ENCODE peak calls at places on chromosomes 4 and X, in five cellular contexts. One of them, this sample, is unnamed.

GRCh38 chrX:17488036-17488435 is 113.0 kb downstream of the NHS start:
- DNase-seq in tibial nerve: no peak
- DNase-seq in ovary: no peak
- DNase-seq in stomach: no peak
- DNase-seq in IMR-90: peak
- DNase-seq in this sample: no peak

GRCh38 chr4:35800669-35801068 is 443.6 kb downstream of the ARAP2 start:
- DNase-seq in tibial nerve: no peak
- DNase-seq in ovary: no peak
- DNase-seq in stomach: no peak
- DNase-seq in IMR-90: no peak
- DNase-seq in this sample: no peak

GRCh38 chr4:182258441-182259031 is 15.3 kb downstream of the TENM3 start:
- DNase-seq in tibial nerve: no peak
- DNase-seq in ovary: no peak
- DNase-seq in stomach: no peak
- DNase-seq in IMR-90: no peak
- DNase-seq in this sample: no peak

GRCh38 chr4:147933316-147933715 is 201.4 kb downstream of the ARHGAP10 start:
- DNase-seq in tibial nerve: no peak
- DNase-seq in ovary: no peak
- DNase-seq in stomach: no peak
- DNase-seq in IMR-90: peak
- DNase-seq in this sample: no peak

GRCh38 chrX:1368385-1368698 is 23.6 kb downstream of the SLC25A6 start:
- DNase-seq in tibial nerve: no peak
- DNase-seq in ovary: no peak
- DNase-seq in stomach: no peak
- DNase-seq in IMR-90: no peak
- DNase-seq in this sample: no peak

GRCh38 chrX:130771230-130771629 is 131.8 kb downstream of the ENOX2 start:
- DNase-seq in tibial nerve: no peak
- DNase-seq in ovary: no peak
- DNase-seq in stomach: no peak
- DNase-seq in IMR-90: no peak
- DNase-seq in this sample: no peak

GRCh38 chr4:1044469-1045192 is 33.2 kb downstream of the FGFRL1 start:
- DNase-seq in tibial nerve: no peak
- DNase-seq in ovary: peak
- DNase-seq in stomach: no peak
- DNase-seq in IMR-90: no peak
- DNase-seq in this sample: no peak

GRCh38 chrX:153582896-153583295 is 16.0 kb downstream of the CCNQ start:
- DNase-seq in tibial nerve: no peak
- DNase-seq in ovary: no peak
- DNase-seq in stomach: peak
- DNase-seq in IMR-90: peak
- DNase-seq in this sample: no peak

GRCh38 chr4:1518997-1519700 is 112.9 kb upstream of the NKX1-1 start:
- DNase-seq in tibial nerve: no peak
- DNase-seq in ovary: no peak
- DNase-seq in stomach: no peak
- DNase-seq in IMR-90: no peak
- DNase-seq in this sample: no peak

GRCh38 chr4:123651127-123651526 is 254.5 kb downstream of the SPRY1 start:
- DNase-seq in tibial nerve: no peak
- DNase-seq in ovary: no peak
- DNase-seq in stomach: no peak
- DNase-seq in IMR-90: no peak
- DNase-seq in this sample: no peak

GRCh38 chr4:3679071-3679825 is 86.9 kb upstream of the ADRA2C start:
- DNase-seq in tibial nerve: no peak
- DNase-seq in ovary: no peak
- DNase-seq in stomach: no peak
- DNase-seq in IMR-90: no peak
- DNase-seq in this sample: no peak

GRCh38 chr4:41409095-41409494 is 128.9 kb upstream of the LIMCH1 start:
- DNase-seq in tibial nerve: no peak
- DNase-seq in ovary: no peak
- DNase-seq in stomach: no peak
- DNase-seq in IMR-90: no peak
- DNase-seq in this sample: no peak

GRCh38 chrX:121103381-121103780 is 56.0 kb downstream of the GLUD2 start:
- DNase-seq in tibial nerve: no peak
- DNase-seq in ovary: no peak
- DNase-seq in stomach: no peak
- DNase-seq in IMR-90: no peak
- DNase-seq in this sample: no peak

GRCh38 chr4:47705326-47705981 is 132.4 kb downstream of the CORIN start:
- DNase-seq in tibial nerve: no peak
- DNase-seq in ovary: no peak
- DNase-seq in stomach: no peak
- DNase-seq in IMR-90: peak
- DNase-seq in this sample: no peak

GRCh38 chr4:122621010-122621616 is at the start of gene IL21:
- DNase-seq in tibial nerve: no peak
- DNase-seq in ovary: no peak
- DNase-seq in stomach: no peak
- DNase-seq in IMR-90: no peak
- DNase-seq in this sample: no peak

GRCh38 chr4:64230709-64231310 is 178.4 kb downstream of the TECRL start:
- DNase-seq in tibial nerve: no peak
- DNase-seq in ovary: no peak
- DNase-seq in stomach: no peak
- DNase-seq in IMR-90: peak
- DNase-seq in this sample: no peak

GRCh38 chr4:31580843-31581242 is 860.7 kb downstream of the PCDH7 start:
- DNase-seq in tibial nerve: no peak
- DNase-seq in ovary: no peak
- DNase-seq in stomach: no peak
- DNase-seq in IMR-90: no peak
- DNase-seq in this sample: no peak

GRCh38 chrX:19824603-19825002 is 62.8 kb downstream of the SH3KBP1 start:
- DNase-seq in tibial nerve: no peak
- DNase-seq in ovary: no peak
- DNase-seq in stomach: no peak
- DNase-seq in IMR-90: peak
- DNase-seq in this sample: no peak

GRCh38 chrX:276588-277171 is 4.5 kb upstream of the PLCXD1 start:
- DNase-seq in tibial nerve: no peak
- DNase-seq in ovary: peak
- DNase-seq in stomach: peak
- DNase-seq in IMR-90: peak
- DNase-seq in this sample: peak

GRCh38 chrX:68440940-68441339 is 7.6 kb upstream of the OPHN1 start:
- DNase-seq in tibial nerve: peak
- DNase-seq in ovary: peak
- DNase-seq in stomach: peak
- DNase-seq in IMR-90: peak
- DNase-seq in this sample: no peak

GRCh38 chrX:47234583-47234982 is 1.8 kb downstream of the USP11 start:
- DNase-seq in tibial nerve: no peak
- DNase-seq in ovary: no peak
- DNase-seq in stomach: no peak
- DNase-seq in IMR-90: peak
- DNase-seq in this sample: no peak

GRCh38 chrX:10022580-10023245 is 55.6 kb downstream of the CLDN34 start:
- DNase-seq in tibial nerve: no peak
- DNase-seq in ovary: no peak
- DNase-seq in stomach: no peak
- DNase-seq in IMR-90: peak
- DNase-seq in this sample: no peak

GRCh38 chr4:170423137-170423536 is 333.4 kb upstream of the AADAT start:
- DNase-seq in tibial nerve: no peak
- DNase-seq in ovary: no peak
- DNase-seq in stomach: no peak
- DNase-seq in IMR-90: peak
- DNase-seq in this sample: no peak

DNA sequence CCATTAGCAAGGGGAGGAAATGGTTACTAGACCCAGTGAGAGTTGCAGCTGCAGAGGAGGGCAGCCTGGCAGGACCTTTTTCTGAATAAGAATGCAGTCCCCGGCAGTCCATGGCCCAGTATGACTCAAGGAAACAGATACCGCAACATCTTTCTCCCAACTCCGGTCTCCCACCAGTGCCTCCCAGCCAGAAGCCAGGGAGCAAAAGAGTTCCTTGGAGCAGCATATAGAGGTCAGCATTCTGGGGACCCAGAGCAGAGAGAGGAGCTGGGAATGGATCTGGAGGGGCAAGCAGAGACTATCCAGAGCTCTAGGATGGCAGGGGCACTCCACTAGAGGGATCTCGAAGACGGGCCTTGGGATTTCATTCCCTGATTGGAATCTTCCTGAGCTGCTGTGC is 339.2 kb upstream of the AADAT start:
- DNase-seq in tibial nerve: no peak
- DNase-seq in ovary: no peak
- DNase-seq in stomach: no peak
- DNase-seq in IMR-90: no peak
- DNase-seq in this sample: no peak
- TF ChIP-seq POLR2A in tibial nerve: no peak
- TF ChIP-seq POLR2A in ovary: no peak
- TF ChIP-seq POLR2A in stomach: no peak
- TF ChIP-seq POLR2A in IMR-90: no peak
- TF ChIP-seq POLR2A in this sample: no peak

DNA sequence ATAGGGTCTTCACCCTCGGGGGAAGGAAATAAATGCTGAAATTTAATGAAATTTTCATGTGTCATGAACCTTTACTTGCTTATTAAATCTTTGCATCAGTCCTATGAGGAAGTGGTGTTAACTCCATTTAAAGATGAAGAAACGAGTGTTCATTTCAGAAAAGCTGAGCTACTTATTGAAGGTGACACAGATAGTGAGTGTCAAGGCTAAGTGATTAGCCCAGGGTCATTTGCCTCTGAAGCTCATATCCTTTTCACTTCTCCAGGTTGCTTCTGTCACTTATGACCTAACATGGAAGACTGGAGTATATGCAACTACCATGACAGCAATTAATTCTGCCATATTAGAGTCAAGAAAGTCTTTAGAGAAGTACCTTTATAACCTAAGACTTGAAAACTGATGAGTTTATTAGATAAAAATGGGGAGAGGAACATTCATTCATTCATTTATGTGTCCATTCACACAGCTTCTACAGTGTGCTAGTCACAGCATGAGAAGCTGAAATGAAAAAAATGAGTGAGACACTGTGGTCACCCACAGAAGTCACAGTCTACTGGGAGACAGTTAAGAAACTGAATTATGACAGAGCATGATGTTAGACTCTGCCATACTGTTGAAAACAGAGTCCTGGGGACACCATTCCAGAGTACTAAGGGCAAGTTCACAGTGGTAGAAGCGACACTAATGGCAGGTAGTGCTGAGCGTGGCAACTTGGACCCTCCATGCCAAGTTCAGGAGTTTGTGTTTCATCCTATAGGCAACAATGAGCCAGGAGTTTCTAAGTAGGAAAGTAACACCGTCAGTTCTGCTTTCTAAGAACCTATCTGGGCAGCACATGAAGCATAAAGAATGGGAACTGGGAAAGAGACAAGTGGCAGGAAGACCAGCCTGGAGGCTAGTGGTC is 21.3 kb downstream of the ALPK1 start:
- DNase-seq in tibial nerve: no peak
- DNase-seq in ovary: no peak
- DNase-seq in stomach: no peak
- DNase-seq in IMR-90: no peak
- DNase-seq in this sample: no peak
- TF ChIP-seq POLR2A in tibial nerve: no peak
- TF ChIP-seq POLR2A in ovary: no peak
- TF ChIP-seq POLR2A in stomach: no peak
- TF ChIP-seq POLR2A in IMR-90: no peak
- TF ChIP-seq POLR2A in this sample: no peak

DNA sequence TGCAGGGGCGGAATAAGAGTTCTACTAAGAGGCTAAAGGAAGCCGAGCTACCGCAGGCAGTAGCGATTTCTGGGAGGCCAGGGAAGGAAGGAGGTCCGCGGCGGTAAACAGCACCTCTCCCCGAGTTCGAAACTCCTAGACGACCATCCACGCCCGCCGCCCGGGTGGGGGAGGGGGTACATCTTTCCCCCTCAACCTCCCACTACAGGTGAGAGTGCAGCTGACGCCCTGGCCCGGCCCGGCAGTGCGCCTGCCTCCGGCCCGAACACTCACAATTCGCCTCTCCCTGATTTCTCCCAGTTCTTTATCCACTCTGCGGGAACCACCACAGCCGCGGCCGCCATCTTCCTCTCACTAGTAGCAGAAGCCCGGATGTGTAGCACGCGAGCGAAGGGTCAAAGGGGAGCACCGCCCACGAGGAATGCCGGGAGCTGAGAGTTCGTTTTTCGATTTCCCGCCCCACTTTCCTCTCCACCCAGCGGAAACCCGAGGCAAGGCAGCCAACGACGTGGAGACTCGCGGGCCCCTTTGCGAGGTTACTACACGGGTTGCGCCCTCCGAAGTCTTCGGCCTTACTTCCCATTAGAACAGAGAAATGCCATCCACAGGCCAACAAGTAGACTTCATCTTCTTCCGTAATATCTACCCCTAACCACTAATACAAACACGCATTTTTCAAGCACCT is at the start of gene THOC2:
- DNase-seq in tibial nerve: peak
- DNase-seq in ovary: peak
- DNase-seq in stomach: peak
- DNase-seq in IMR-90: peak
- DNase-seq in this sample: peak
- TF ChIP-seq POLR2A in tibial nerve: peak
- TF ChIP-seq POLR2A in ovary: peak
- TF ChIP-seq POLR2A in stomach: no peak
- TF ChIP-seq POLR2A in IMR-90: peak
- TF ChIP-seq POLR2A in this sample: peak

GRCh38 chr4:139015269-139015947 is at the start of gene NOCT:
- DNase-seq in tibial nerve: peak
- DNase-seq in ovary: peak
- DNase-seq in stomach: peak
- DNase-seq in IMR-90: peak
- DNase-seq in this sample: peak

GRCh38 chr4:139014391-139015268 is 951 bp upstream of the NOCT start:
- DNase-seq in tibial nerve: no peak
- DNase-seq in ovary: no peak
- DNase-seq in stomach: no peak
- DNase-seq in IMR-90: peak
- DNase-seq in this sample: peak

GRCh38 chr4:139018501-139018900 is 2.9 kb downstream of the NOCT start:
- DNase-seq in tibial nerve: no peak
- DNase-seq in ovary: no peak
- DNase-seq in stomach: no peak
- DNase-seq in IMR-90: peak
- DNase-seq in this sample: no peak

GRCh38 chr4:139017861-139018260 is 2.3 kb downstream of the NOCT start:
- DNase-seq in tibial nerve: no peak
- DNase-seq in ovary: no peak
- DNase-seq in stomach: no peak
- DNase-seq in IMR-90: no peak
- DNase-seq in this sample: no peak

GRCh38 chr4:139015948-139016451 is 419 bp downstream of the NOCT start:
- DNase-seq in tibial nerve: no peak
- DNase-seq in ovary: peak
- DNase-seq in stomach: peak
- DNase-seq in IMR-90: peak
- DNase-seq in this sample: no peak
- TF ChIP-seq POLR2A in tibial nerve: no peak
- TF ChIP-seq POLR2A in ovary: no peak
- TF ChIP-seq POLR2A in stomach: no peak
- TF ChIP-seq POLR2A in IMR-90: no peak
- TF ChIP-seq POLR2A in this sample: no peak

This sample was measured in H54.